ENCODE peak calls at places on chromosomes 7 and 10, in ten cellular contexts. Y, R, S, B, D, P, F, U, N and O are unnamed samples. For H3K9me3, the result is how much of the 10 kb centered on the place peaks cover.

GRCh38 chr10:103763374-103764202 is 91.8 kb downstream of the SH3PXD2A start:
- DNase-seq in F (peak), Y (no peak), R (no peak), P (no peak), U (no peak), S (no peak), D (no peak), B (no peak), N (no peak), O (no peak)

GRCh38 chr10:53090725-53091124 is 318.1 kb upstream of the MBL2 start:
- DNase-seq in R (no peak), F (no peak), B (no peak), S (no peak), N (no peak), U (no peak), D (no peak), Y (peak), P (no peak), O (no peak)

GRCh38 chr10:95998274-95998673 is 45.1 kb upstream of the CCNJ start:
- DNase-seq in B (no peak), R (no peak), D (no peak), N (no peak), S (no peak), P (no peak), F (peak), Y (no peak), U (no peak), O (no peak)

GRCh38 chr7:137609500-137609899 is 237.3 kb downstream of the DGKI start:
- DNase-seq in U (no peak), R (no peak), F (no peak), D (no peak), B (no peak), S (no peak), N (no peak), P (no peak), Y (no peak), O (no peak)

GRCh38 chr7:155589001-155589980 is 42.9 kb upstream of the CNPY1 start:
- DNase-seq in N (no peak), U (no peak), P (no peak), Y (no peak), B (no peak), F (peak), R (no peak), S (no peak), D (no peak), O (no peak)

GRCh38 chr7:86469680-86470295 is 173.9 kb upstream of the GRM3 start:
- DNase-seq in Y (peak), P (peak), R (no peak), N (peak), B (peak), F (peak), U (no peak), S (no peak), D (peak), O (no peak)

GRCh38 chr7:128035712-128036111 is 4.5 kb upstream of the LRRC4 start:
- DNase-seq in Y (peak), P (no peak), N (no peak), S (no peak), R (no peak), B (no peak), D (no peak), F (peak), U (no peak), O (no peak)

GRCh38 chr10:118775478-118775877 is 20.7 kb upstream of the CACUL1 start:
- DNase-seq in P (no peak), F (no peak), Y (no peak), D (no peak), S (no peak), N (no peak), R (no peak), U (no peak), B (no peak), O (no peak)

GRCh38 chr7:32511791-32512190 is 16.5 kb downstream of the AVL9 start:
- DNase-seq in S (no peak), R (no peak), Y (no peak), P (no peak), B (peak), F (no peak), U (no peak), N (no peak), D (no peak), O (no peak)

GRCh38 chr10:61951144-61951483 is 49.6 kb downstream of the ARID5B start:
- DNase-seq in U (no peak), B (no peak), D (no peak), F (no peak), N (no peak), Y (no peak), R (no peak), S (no peak), P (no peak), O (no peak)

GRCh38 chr7:151506901-151507382 is 12.8 kb downstream of the RHEB start:
- DNase-seq in P (no peak), U (no peak), S (no peak), F (peak), Y (no peak), D (no peak), N (no peak), R (no peak), B (peak), O (no peak)

DNA sequence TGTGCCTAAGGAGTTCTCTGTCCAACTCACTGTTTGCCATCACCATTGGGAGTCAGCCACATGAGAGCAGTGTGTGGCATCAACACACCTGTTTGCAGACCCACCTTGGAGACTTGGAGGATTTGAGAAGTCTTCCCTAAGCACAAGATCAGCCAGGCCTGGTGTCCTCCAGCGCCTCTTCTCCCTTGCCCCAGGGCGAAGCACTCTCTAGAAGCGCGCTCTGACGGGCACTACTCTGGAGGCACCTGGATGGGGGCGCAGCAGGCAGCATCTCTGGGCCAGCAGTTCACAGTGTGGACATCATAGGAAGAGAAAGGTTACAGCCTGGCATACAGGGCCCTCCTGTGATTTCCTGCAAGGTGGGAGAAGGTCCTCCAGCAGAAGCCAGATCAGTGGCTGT is 289.3 kb downstream of the CELF2 start:
- DNase-seq in S (no peak), Y (no peak), N (no peak), F (no peak), P (no peak), D (no peak), R (no peak), U (no peak), B (no peak), O (no peak)
- H3K9me3 ChIP-seq in S (under half), Y (under half), N (under half), F (under half), P (under half), D (under half), R (under half), U (under half), B (under half), O (under half)

DNA sequence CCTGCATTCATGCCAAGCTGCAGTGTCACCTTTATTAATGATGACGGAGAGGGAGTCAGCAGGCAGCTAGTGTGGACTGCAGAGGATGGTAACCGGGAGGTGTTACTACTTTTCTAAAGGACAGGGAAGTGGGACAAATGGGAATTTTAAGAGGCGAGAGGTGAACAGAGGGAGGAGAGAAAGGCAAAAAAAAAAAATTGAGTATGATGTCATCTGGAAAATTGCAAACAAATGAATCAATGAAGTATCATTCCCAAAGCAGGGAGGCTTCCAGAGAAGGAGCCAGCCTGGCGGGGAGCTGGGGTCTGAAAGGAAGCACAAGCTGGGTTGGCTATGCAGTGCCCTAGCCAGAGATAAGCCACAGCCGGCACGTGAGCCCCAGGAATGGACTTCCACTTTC is 12.9 kb downstream of the FRG2B start:
- DNase-seq in Y (no peak), R (no peak), F (no peak), N (no peak), D (no peak), B (no peak), P (no peak), U (no peak), S (no peak), O (no peak)
- H3K9me3 ChIP-seq in Y (under half), R (under half), F (under half), N (under half), D (under half), B (under half), P (under half), U (under half), S (under half), O (under half)

GRCh38 chr10:37403776-37404175 is 278.4 kb downstream of the ANKRD30A start:
- DNase-seq in U (no peak), F (no peak), N (no peak), P (no peak), D (no peak), Y (no peak), S (no peak), B (peak), R (no peak), O (no peak)
- H3K9me3 ChIP-seq in U (under half), F (under half), N (under half), P (under half), D (under half), Y (under half), S (under half), B (under half), R (under half), O (under half)

GRCh38 chr7:126424985-126425384 is 827.8 kb downstream of the GRM8 start:
- DNase-seq in P (no peak), U (no peak), Y (no peak), F (no peak), N (no peak), S (no peak), R (no peak), D (no peak), B (no peak), O (no peak)
- H3K9me3 ChIP-seq in P (under half), U (under half), Y (under half), F (under half), N (under half), S (under half), R (under half), D (under half), B (under half), O (under half)

GRCh38 chr7:47600199-47601118 is 18.5 kb upstream of the TNS3 start:
- DNase-seq in R (no peak), U (no peak), N (peak), D (no peak), B (peak), P (no peak), F (no peak), Y (no peak), S (no peak), O (no peak)
- H3K9me3 ChIP-seq in R (under half), U (under half), N (under half), D (under half), B (under half), P (under half), F (under half), Y (under half), S (under half), O (under half)

DNA sequence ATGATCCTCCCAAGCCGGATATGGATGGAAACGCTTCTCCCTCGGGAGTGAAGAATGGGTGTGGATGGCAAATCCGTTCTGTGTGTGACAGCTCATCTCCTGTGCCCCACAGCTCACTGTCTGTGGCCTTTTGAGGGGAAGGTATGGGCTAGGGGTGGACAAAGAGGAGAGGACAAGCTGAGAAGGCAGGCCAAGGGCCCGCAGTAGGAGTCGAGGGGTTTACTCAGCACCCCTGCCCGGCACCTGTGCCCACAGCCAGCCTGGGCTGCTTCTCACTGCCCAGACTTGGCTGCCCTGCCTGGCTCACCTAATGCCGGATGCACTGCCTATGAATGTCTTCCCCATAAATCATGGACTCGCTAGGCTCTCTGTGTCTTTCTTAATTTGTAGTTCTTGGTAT is 503.8 kb downstream of the TCERG1L start:
- DNase-seq in B (no peak), P (no peak), F (peak), S (no peak), U (no peak), N (no peak), Y (peak), R (no peak), D (no peak), O (no peak)
- H3K9me3 ChIP-seq in B (under half), P (under half), F (under half), S (under half), U (under half), N (under half), Y (under half), R (under half), D (under half), O (under half)

GRCh38 chr10:128469515-128469914 is 343.3 kb upstream of the MKI67 start:
- DNase-seq in F (no peak), N (no peak), R (no peak), S (no peak), Y (peak), D (no peak), U (no peak), P (no peak), B (no peak), O (no peak)
- H3K9me3 ChIP-seq in F (under half), N (under half), R (under half), S (under half), Y (under half), D (under half), U (under half), P (under half), B (under half), O (under half)

DNA sequence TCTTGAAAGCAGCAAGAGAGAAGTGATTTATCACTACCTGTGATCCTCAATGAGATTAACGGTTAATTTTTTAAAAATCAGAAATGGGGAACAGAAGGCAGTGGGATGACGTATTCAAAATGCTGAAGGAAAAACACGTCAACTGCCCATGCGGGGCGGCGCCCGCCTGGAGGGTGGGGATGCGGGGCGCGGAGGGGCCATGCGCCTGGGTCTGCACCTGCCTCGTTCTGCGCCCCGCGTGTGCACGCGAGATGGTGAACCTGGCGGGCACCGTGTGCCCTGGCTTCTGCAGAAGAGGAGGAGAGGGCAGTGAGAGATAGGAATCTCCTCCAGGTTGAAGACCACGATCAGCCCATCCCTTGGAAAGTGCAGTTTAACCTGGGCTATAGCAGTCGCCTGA is 79.3 kb upstream of the ZNF32 start:
- DNase-seq in N (no peak), P (no peak), F (no peak), D (no peak), R (no peak), Y (no peak), B (no peak), S (no peak), U (no peak), O (no peak)
- H3K9me3 ChIP-seq in N (half or more), P (under half), F (under half), D (under half), R (under half), Y (under half), B (under half), S (under half), U (half or more), O (under half)

GRCh38 chr7:157005456-157006204 is 4.8 kb downstream of the MNX1 start:
- DNase-seq in U (no peak), S (no peak), D (no peak), N (no peak), P (peak), B (no peak), Y (no peak), F (no peak), R (no peak), O (no peak)
- H3K9me3 ChIP-seq in U (under half), S (under half), D (under half), N (under half), P (under half), B (under half), Y (under half), F (under half), R (under half), O (under half)

DNA sequence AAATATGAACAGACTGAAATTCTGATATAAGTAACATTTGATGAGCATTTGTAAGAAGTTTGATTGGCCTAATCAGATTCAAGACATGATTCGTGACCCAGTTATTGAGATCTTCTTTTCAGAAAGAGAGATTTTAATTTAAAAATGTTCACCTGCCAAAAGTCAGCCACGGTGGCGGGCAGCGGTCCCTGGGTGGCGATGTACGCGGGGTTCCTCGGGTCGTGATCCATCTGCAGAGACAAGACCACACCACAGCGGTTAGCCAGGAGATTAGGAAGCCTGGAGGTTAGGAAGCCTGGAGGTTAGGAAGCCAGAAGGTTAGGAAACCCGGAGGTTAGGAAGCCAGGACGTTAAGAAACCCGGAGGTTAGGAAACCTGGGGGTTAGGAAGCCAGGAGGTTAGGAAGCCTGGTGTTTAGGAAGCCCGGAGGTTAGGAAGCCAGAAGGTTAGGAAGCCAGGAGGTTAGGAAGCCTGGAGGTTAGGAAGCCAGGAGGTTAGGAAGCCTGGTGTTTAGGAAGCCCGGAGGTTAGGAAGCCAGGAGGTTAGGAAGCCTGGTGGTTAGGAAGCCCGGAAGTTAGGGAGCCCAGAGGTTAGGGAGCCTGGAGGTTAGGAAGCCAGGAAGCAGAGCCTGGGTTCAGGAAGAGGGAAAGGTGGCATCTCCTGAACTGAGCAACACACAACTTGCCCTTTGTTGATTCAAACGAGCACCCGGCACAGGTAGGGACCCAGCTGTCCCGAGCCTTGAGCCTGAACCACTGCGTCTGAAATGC is 258.5 kb downstream of the DNAJB6 start:
- DNase-seq in R (no peak), Y (no peak), F (no peak), N (no peak), U (no peak), S (no peak), P (no peak), D (no peak), B (no peak), O (no peak)
- H3K9me3 ChIP-seq in R (under half), Y (under half), F (under half), N (under half), U (under half), S (under half), P (under half), D (under half), B (under half), O (under half)